ENCODE peak calls at places on chromosomes 7 and 10, in eight cellular contexts. G is uterus; O is H7; Q is stomach; M is lower lobe of right lung; H is CD8-positive, alpha-beta memory T cell; U is IMR-90; D is adrenal gland. J is an unnamed sample.

GRCh38 chr7:47725031-47725780 is 143.3 kb upstream of the TNS3 start:
- DNase-seq in G (no peak), O (no peak), Q (peak), M (no peak), H (no peak), U (peak), D (no peak), J (no peak)

GRCh38 chr7:129825005-129825553 is 127.7 kb downstream of the UBE2H start:
- DNase-seq in G (peak), O (peak), Q (no peak), M (peak), H (peak), U (no peak), D (peak), J (peak)

GRCh38 chr10:97574374-97575100 is 2.0 kb downstream of the ANKRD2 start:
- DNase-seq in G (no peak), O (peak), Q (peak), M (peak), H (no peak), U (peak), D (peak), J (peak)

GRCh38 chr7:51949726-51950644 is 633.4 kb upstream of the COBL start:
- DNase-seq in G (no peak), O (peak), Q (no peak), M (no peak), H (no peak), U (no peak), D (no peak), J (no peak)

GRCh38 chr10:26621243-26621888 is 76.1 kb upstream of the PDSS1 start:
- DNase-seq in G (no peak), O (no peak), Q (no peak), M (no peak), H (no peak), U (no peak), D (no peak), J (no peak)

GRCh38 chr7:5677538-5678294 is 103.7 kb downstream of the RNF216 start:
- DNase-seq in G (peak), O (peak), Q (peak), M (peak), H (no peak), U (peak), D (peak), J (peak)

GRCh38 chr7:135930565-135931423 is 46.4 kb downstream of the MTPN start:
- DNase-seq in G (no peak), O (no peak), Q (no peak), M (no peak), H (no peak), U (peak), D (no peak), J (no peak)

GRCh38 chr7:2393751-2394150 is 9.7 kb upstream of the CHST12 start:
- DNase-seq in G (no peak), O (no peak), Q (no peak), M (no peak), H (no peak), U (no peak), D (no peak), J (no peak)

GRCh38 chr7:131436384-131436783 is 108.7 kb downstream of the MKLN1 start:
- DNase-seq in G (no peak), O (no peak), Q (no peak), M (no peak), H (no peak), U (no peak), D (no peak), J (no peak)

GRCh38 chr7:17292858-17293257 is 5.6 kb upstream of the AHR start:
- DNase-seq in G (no peak), O (no peak), Q (no peak), M (no peak), H (no peak), U (no peak), D (no peak), J (no peak)

GRCh38 chr10:47257396-47258120 is 42.4 kb upstream of the GDF10 start:
- DNase-seq in G (no peak), O (no peak), Q (no peak), M (no peak), H (no peak), U (peak), D (no peak), J (no peak)

GRCh38 chr7:5701085-5701914 is 80.2 kb downstream of the RNF216 start:
- DNase-seq in G (no peak), O (no peak), Q (no peak), M (no peak), H (peak), U (peak), D (no peak), J (no peak)

GRCh38 chr10:5033061-5033770 is 29.6 kb upstream of the AKR1C2 start:
- DNase-seq in G (no peak), O (no peak), Q (no peak), M (no peak), H (no peak), U (peak), D (no peak), J (no peak)

GRCh38 chr7:152465118-152465387 is 29.2 kb upstream of the KMT2C start:
- DNase-seq in G (no peak), O (no peak), Q (no peak), M (no peak), H (no peak), U (no peak), D (no peak), J (no peak)

GRCh38 chr10:79927111-79927828 is 21.6 kb downstream of the SFTPD start:
- DNase-seq in G (no peak), O (no peak), Q (peak), M (peak), H (no peak), U (no peak), D (peak), J (peak)

GRCh38 chr7:105304040-105304895 is 84.5 kb downstream of the SRPK2 start:
- DNase-seq in G (no peak), O (no peak), Q (no peak), M (no peak), H (no peak), U (peak), D (no peak), J (no peak)

GRCh38 chr10:89391882-89392756 is at the start of gene IFIT1:
- DNase-seq in G (peak), O (peak), Q (peak), M (no peak), H (peak), U (peak), D (peak), J (peak)

GRCh38 chr10:114309111-114309651 is 70.1 kb downstream of the VWA2 start:
- DNase-seq in G (peak), O (no peak), Q (no peak), M (no peak), H (no peak), U (peak), D (no peak), J (no peak)

GRCh38 chr7:123979876-123980275 is 53.0 kb downstream of the TMEM229A start:
- DNase-seq in G (no peak), O (no peak), Q (no peak), M (no peak), H (no peak), U (no peak), D (no peak), J (no peak)

GRCh38 chr10:97608991-97609561 is 19.6 kb downstream of the C10orf62 start:
- DNase-seq in G (no peak), O (peak), Q (no peak), M (peak), H (no peak), U (no peak), D (no peak), J (no peak)

GRCh38 chr7:82131224-82131623 is 312.4 kb downstream of the CACNA2D1 start:
- DNase-seq in G (no peak), O (no peak), Q (no peak), M (no peak), H (no peak), U (peak), D (no peak), J (no peak)

GRCh38 chr10:110430369-110431273 is 67.1 kb upstream of the DUSP5 start:
- DNase-seq in G (no peak), O (no peak), Q (peak), M (no peak), H (no peak), U (no peak), D (peak), J (no peak)

GRCh38 chr10:63066606-63067005 is 66.5 kb upstream of the NRBF2 start:
- DNase-seq in G (no peak), O (no peak), Q (no peak), M (no peak), H (no peak), U (no peak), D (no peak), J (no peak)

GRCh38 chr10:86325158-86325557 is 41.4 kb downstream of the GRID1 start:
- DNase-seq in G (no peak), O (peak), Q (no peak), M (no peak), H (no peak), U (no peak), D (no peak), J (no peak)

GRCh38 chr10:66209025-66209424 is 716.8 kb upstream of the LRRTM3 start:
- DNase-seq in G (no peak), O (no peak), Q (no peak), M (no peak), H (no peak), U (no peak), D (no peak), J (no peak)

GRCh38 chr10:104614245-104614831 is 26.8 kb upstream of the SORCS3 start:
- DNase-seq in G (no peak), O (peak), Q (no peak), M (no peak), H (no peak), U (peak), D (peak), J (peak)

DNA sequence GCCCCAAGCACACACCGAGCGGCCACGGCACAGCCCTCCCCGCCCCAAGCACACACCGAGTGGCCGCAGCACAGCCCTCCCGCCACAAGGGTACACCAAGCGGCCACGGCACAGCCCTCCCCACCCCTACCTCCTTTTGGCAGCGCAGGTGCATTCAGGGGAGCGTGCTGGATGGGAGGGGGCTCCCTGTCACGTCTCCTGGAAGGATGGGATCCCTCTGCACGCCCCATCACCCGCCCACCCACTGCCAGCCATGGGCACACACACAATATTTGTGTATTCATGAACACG is 482.7 kb downstream of the DNAJB6 start:
- DNase-seq in G (no peak), O (peak), Q (no peak), M (peak), H (no peak), U (no peak), D (no peak), J (no peak)
- H3K4me3 ChIP-seq in G (no peak), O (no peak), Q (no peak), M (no peak), H (no peak), U (no peak), D (no peak), J (no peak)

GRCh38 chr10:112919721-112920120 is 30.3 kb upstream of the TCF7L2 start:
- DNase-seq in G (no peak), O (no peak), Q (peak), M (no peak), H (no peak), U (peak), D (no peak), J (no peak)
- H3K4me3 ChIP-seq in G (no peak), O (no peak), Q (no peak), M (no peak), H (no peak), U (no peak), D (no peak), J (no peak)

GRCh38 chr7:137539111-137539715 is 195.7 kb upstream of the PTN start:
- DNase-seq in G (no peak), O (no peak), Q (no peak), M (no peak), H (no peak), U (peak), D (no peak), J (no peak)
- H3K4me3 ChIP-seq in G (no peak), O (no peak), Q (no peak), M (no peak), H (no peak), U (no peak), D (no peak), J (no peak)

GRCh38 chr7:44694766-44695165 is 53.9 kb upstream of the ZMIZ2 start:
- DNase-seq in G (no peak), O (no peak), Q (no peak), M (no peak), H (no peak), U (no peak), D (no peak), J (no peak)
- H3K4me3 ChIP-seq in G (no peak), O (no peak), Q (no peak), M (no peak), H (no peak), U (no peak), D (no peak), J (no peak)

DNA sequence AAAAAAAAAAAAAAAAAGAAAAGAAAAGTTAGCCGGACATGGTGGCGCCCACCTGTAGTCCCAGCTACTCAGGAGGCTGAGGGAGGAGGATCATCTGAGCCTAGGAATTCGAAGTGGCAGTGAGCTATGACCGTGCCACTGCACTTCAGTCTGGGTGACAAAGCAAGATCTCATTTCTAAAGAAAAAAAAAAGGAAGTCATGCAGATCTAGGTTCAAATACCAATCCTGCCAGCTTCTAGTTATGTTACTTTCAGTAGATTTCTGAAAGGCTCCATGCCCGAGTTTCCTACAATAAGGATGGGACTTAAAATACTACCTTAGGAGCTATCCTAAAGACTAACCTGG is 4.5 kb downstream of the ZC3HAV1 start:
- DNase-seq in G (no peak), O (no peak), Q (no peak), M (no peak), H (no peak), U (no peak), D (no peak), J (no peak)
- H3K4me3 ChIP-seq in G (no peak), O (no peak), Q (peak), M (peak), H (peak), U (no peak), D (no peak), J (no peak)

DNA sequence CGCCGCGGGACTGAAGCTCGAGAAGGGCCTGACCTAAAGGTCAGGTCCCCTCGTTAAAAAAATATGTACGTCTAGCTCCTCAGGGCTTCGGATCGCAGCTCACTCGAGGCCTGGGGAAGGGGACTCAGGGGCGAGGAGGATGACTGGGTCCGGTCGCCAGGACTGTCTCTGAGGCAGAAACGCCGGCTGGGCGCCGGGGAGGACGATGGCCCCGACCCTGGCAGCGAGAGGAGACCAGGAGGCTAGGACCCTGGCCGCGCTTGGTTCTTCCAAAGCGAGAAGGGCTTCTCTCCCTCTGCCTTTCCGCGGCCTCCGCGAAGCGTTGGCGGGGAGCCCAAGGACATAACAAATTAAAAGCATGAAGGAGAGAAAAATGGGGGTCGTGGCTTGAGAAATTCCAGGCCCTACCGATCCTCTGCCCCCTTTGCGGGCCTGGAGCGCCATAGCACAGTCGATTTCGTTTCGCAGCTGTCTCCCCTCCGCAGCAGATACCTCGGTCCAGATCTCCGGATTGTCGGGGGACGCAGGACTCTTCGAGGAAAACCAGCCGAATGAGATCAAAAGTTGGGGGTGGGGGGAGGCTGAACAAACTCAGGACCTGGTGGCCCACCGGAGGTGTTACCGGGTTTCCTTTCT is 3.1 kb downstream of the NKX2-3 start:
- DNase-seq in G (no peak), O (peak), Q (no peak), M (no peak), H (no peak), U (no peak), D (no peak), J (no peak)
- H3K4me3 ChIP-seq in G (peak), O (no peak), Q (peak), M (peak), H (no peak), U (no peak), D (peak), J (no peak)

DNA sequence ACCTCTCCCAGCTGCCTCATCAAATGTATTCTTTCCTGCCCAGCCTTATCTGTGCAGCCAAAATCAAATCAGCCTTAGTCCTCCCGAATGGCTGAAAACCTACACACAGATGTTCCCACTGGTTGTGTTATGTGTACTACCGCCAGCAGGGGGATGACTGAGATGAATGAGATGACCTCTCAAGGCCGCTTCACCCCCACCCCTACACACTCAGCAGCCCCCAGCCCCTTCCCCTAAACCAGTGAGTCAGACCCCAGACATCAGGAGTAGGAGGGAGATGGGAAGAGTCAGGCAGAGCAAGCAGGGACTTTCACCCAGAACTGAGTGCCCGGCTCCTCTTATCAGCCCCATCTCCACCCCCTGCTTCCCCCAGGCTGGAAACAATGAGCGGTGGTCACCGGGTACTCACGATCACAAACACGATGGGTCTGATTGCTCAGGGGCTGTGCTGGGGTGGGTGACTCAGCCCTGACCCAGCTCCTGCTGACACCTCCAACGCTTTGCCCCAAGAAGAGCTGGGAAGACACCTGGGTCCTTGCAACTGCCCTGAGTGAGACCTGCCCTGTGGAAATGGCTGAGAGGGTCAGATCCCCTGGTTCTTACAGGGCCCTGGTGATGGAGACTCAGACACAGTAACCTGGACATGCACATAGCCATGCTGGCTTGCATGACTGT is 6.6 kb upstream of the C10orf105 start:
- DNase-seq in G (no peak), O (peak), Q (no peak), M (no peak), H (peak), U (peak), D (no peak), J (no peak)
- H3K4me3 ChIP-seq in G (no peak), O (no peak), Q (no peak), M (no peak), H (peak), U (no peak), D (no peak), J (no peak)